ENCODE peak calls at places on chromosomes 13 and 19, in five cellular contexts. P is WTC11, W is lower lobe of right lung, L is suprapubic skin, I is AG10803. T is an unnamed sample.

GRCh38 chr13:28463481-28463880 is 31.4 kb downstream of the FLT1 start:
- DNase-seq in P (no peak), W (no peak), L (no peak), I (no peak), T (no peak)

GRCh38 chr19:32489971-32490370 is 84.4 kb downstream of the DPY19L3 start:
- DNase-seq in P (no peak), W (no peak), L (no peak), I (peak; percentile 66), T (no peak)

GRCh38 chr13:53045110-53045509 is 16.5 kb downstream of the OLFM4 start:
- DNase-seq in P (no peak), W (no peak), L (no peak), I (no peak), T (no peak)

GRCh38 chr13:61706899-61707298 is 291.2 kb upstream of the PCDH20 start:
- DNase-seq in P (no peak), W (no peak), L (no peak), I (no peak), T (no peak)

GRCh38 chr19:40424637-40425449 is 949 bp downstream of the SERTAD1 start:
- DNase-seq in P (no peak), W (no peak), L (no peak), I (peak; percentile 18), T (no peak)

GRCh38 chr13:95411641-95412040 is 110.4 kb upstream of the ABCC4 start:
- DNase-seq in P (no peak), W (no peak), L (no peak), I (peak; percentile 5), T (no peak)

GRCh38 chr13:75135325-75135825 is 346.6 kb downstream of the TBC1D4 start:
- DNase-seq in P (no peak), W (no peak), L (no peak), I (peak; percentile 95), T (no peak)

GRCh38 chr19:12891553-12892021 is 627 bp downstream of the GCDH start:
- DNase-seq in P (no peak), W (no peak), L (peak; percentile 71), I (no peak), T (no peak)

GRCh38 chr19:31427857-31428256 is 78.6 kb upstream of the TSHZ3 start:
- DNase-seq in P (no peak), W (no peak), L (no peak), I (peak; percentile 18), T (no peak)

GRCh38 chr19:16457195-16457953 is 14.4 kb downstream of the EPS15L1 start:
- DNase-seq in P (peak; percentile 32), W (peak; percentile 52), L (peak; percentile 74), I (peak; percentile 46), T (no peak)

GRCh38 chr13:62910541-62910940 is 1494.9 kb upstream of the PCDH20 start:
- DNase-seq in P (no peak), W (no peak), L (no peak), I (no peak), T (no peak)

GRCh38 chr13:101773062-101773461 is 320.6 kb downstream of the ITGBL1 start:
- DNase-seq in P (no peak), W (no peak), L (no peak), I (no peak), T (no peak)

GRCh38 chr19:35087393-35087792 is 28.2 kb upstream of the FXYD3 start:
- DNase-seq in P (no peak), W (no peak), L (no peak), I (no peak), T (no peak)

GRCh38 chr19:29098863-29099481 is 114.0 kb downstream of the UQCRFS1 start:
- DNase-seq in P (no peak), W (peak; percentile 59), L (peak; percentile 88), I (peak; percentile 95), T (no peak)

GRCh38 chr13:65112123-65113075 is 2117.7 kb downstream of the PCDH9 start:
- DNase-seq in P (no peak), W (no peak), L (no peak), I (peak; percentile 64), T (no peak)

GRCh38 chr19:46904114-46905060 is 43.6 kb downstream of the ARHGAP35 start:
- DNase-seq in P (no peak), W (no peak), L (peak; percentile 53), I (peak; percentile 95), T (no peak)

GRCh38 chr13:28585557-28585956 is 73.4 kb upstream of the POMP start:
- DNase-seq in P (no peak), W (no peak), L (no peak), I (no peak), T (no peak)

GRCh38 chr13:68905186-68905585 is 1202.4 kb upstream of the ATXN8OS start:
- DNase-seq in P (no peak), W (no peak), L (no peak), I (no peak), T (no peak)

GRCh38 chr13:44622259-44622658 is 46.1 kb upstream of the TSC22D1 start:
- DNase-seq in P (no peak), W (no peak), L (no peak), I (peak; percentile 52), T (no peak)

GRCh38 chr19:43290568-43291359 is 21.4 kb upstream of the PSG9 start:
- DNase-seq in P (peak; percentile 15), W (no peak), L (no peak), I (no peak), T (no peak)

GRCh38 chr13:103100795-103101194 is 34.6 kb upstream of the SLC10A2 start:
- DNase-seq in P (no peak), W (no peak), L (no peak), I (no peak), T (no peak)

GRCh38 chr19:50703915-50704548 is 15.6 kb downstream of the SHANK1 start:
- DNase-seq in P (no peak), W (no peak), L (no peak), I (no peak), T (no peak)

GRCh38 chr19:29084266-29084665 is 128.7 kb downstream of the UQCRFS1 start:
- DNase-seq in P (peak; percentile 63), W (no peak), L (no peak), I (peak; percentile 21), T (peak; percentile 19)

GRCh38 chr13:102799544-102800144 is 725 bp downstream of the BIVM start:
- DNase-seq in P (peak; percentile 32), W (peak; percentile 52), L (peak; percentile 67), I (peak; percentile 22), T (peak; percentile 26)

GRCh38 chr13:39599842-39600241 is 3.2 kb downstream of the LHFPL6 start:
- DNase-seq in P (no peak), W (no peak), L (no peak), I (peak; percentile 58), T (no peak)

GRCh38 chr13:23025848-23026608 is 154.8 kb upstream of the SGCG start:
- DNase-seq in P (no peak), W (no peak), L (no peak), I (no peak), T (no peak)

GRCh38 chr13:66446413-66446812 is 783.7 kb downstream of the PCDH9 start:
- DNase-seq in P (no peak), W (no peak), L (no peak), I (no peak), T (no peak)

GRCh38 chr13:68173111-68173510 is 943.0 kb upstream of the PCDH9 start:
- DNase-seq in P (no peak), W (no peak), L (no peak), I (no peak), T (no peak)

GRCh38 chr13:110420626-110421025 is 113.5 kb downstream of the COL4A2 start:
- DNase-seq in P (no peak), W (no peak), L (no peak), I (no peak), T (no peak)

GRCh38 chr13:34408635-34409034 is 533.4 kb upstream of the NBEA start:
- DNase-seq in P (no peak), W (no peak), L (no peak), I (no peak), T (no peak)

GRCh38 chr19:45066921-45067661 is 9.2 kb downstream of the ZNF296 start:
- DNase-seq in P (no peak), W (no peak), L (no peak), I (no peak), T (no peak)

GRCh38 chr13:79451500-79451962 is 29.4 kb upstream of the NDFIP2 start:
- DNase-seq in P (peak; percentile 19), W (peak; percentile 41), L (no peak), I (peak; percentile 84), T (no peak)

GRCh38 chr19:35717665-35718344 is at the start of gene KMT2B:
- DNase-seq in P (peak; percentile 97), W (no peak), L (no peak), I (peak; percentile 94), T (peak; percentile 93)

DNA sequence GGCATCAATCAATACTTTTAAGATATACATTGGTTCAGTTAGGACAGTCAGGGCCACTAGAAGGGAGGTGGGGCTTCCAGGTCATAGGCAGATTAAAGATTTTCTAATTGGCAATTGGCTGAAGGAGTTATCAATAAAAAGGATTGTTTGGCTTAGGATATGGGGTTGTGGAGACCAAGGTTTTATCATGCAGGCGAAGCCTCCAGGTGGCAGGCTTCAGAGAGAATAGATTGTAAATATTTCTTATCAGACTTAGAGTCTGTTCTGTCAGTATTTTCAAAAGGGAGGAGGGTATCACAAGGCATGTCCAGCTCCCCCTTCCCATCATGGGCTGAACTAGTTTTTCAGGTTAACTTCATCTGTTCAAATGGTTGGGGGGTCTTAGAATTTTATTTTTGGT is 77.4 kb upstream of the FARP1 start:
- DNase-seq in P (no peak), W (no peak), L (no peak), I (no peak), T (no peak)
- TF ChIP-seq CTCF in P (no peak), W (no peak), L (no peak), I (no peak), T (no peak)

DNA sequence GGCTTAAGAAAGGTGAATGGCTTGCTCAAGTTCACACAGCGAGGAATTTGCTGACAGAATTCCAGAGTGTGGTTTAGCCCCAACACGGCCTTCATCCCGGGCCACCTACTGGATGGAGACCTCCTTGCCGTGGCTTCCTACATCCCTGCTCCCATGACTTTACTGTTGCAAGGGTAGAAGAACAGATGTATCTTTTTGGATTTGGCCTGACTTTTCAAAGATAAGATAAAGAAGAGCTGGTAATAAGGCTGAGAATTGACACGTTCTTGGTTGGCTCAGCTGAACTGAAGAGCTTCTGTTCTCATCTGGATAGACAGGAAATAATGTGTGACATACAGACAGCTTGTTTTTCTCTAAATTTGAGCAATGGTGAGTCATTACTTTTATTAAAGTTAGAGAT is 113.1 kb downstream of the KLF5 start:
- DNase-seq in P (peak; percentile 24), W (no peak), L (no peak), I (no peak), T (no peak)
- TF ChIP-seq CTCF in P (no peak), W (no peak), L (no peak), I (no peak), T (peak; percentile 15)

GRCh38 chr19:48616041-48616436 is 1.2 kb upstream of the FAM83E start:
- DNase-seq in P (no peak), W (no peak), L (no peak), I (no peak), T (no peak)

GRCh38 chr19:48614436-48615144 is at the start of gene FAM83E:
- DNase-seq in P (peak; percentile 74), W (peak; percentile 92), L (peak; percentile 72), I (no peak), T (no peak)

GRCh38 chr19:48613852-48614435 is 932 bp downstream of the FAM83E start:
- DNase-seq in P (no peak), W (no peak), L (no peak), I (no peak), T (no peak)

GRCh38 chr19:48616491-48617056 is 1.7 kb upstream of the FAM83E start:
- DNase-seq in P (no peak), W (no peak), L (no peak), I (no peak), T (no peak)

GRCh38 chr19:48615145-48616040 is 517 bp upstream of the FAM83E start:
- DNase-seq in P (no peak), W (no peak), L (no peak), I (no peak), T (no peak)
- TF ChIP-seq CTCF in P (no peak), W (no peak), L (no peak), I (no peak), T (no peak)

GRCh38 chr19:15280915-15281683 is 48.9 kb upstream of the EPHX3 start:
- DNase-seq in P (no peak), W (peak; percentile 80), L (peak; percentile 89), I (peak; percentile 90), T (no peak)
- TF ChIP-seq CTCF in P (no peak), W (peak; percentile 34), L (no peak), I (peak; percentile 16), T (no peak)